ENCODE peak calls at places on chromosomes 6 and 20, in five cellular contexts. F is aorta; D is CD4-positive, CD25-positive, alpha-beta regulatory T cell; N is lower lobe of right lung; G is left lung. C is an unnamed sample.

GRCh38 chr6:147161974-147162495 is 42.2 kb upstream of the STXBP5 start:
- DNase-seq in F (no peak), D (no peak), N (no peak), G (no peak), C (no peak)

GRCh38 chr6:7425808-7426190 is 36.2 kb downstream of the RIOK1 start:
- DNase-seq in D (no peak), N (no peak), G (no peak), F (no peak), C (no peak)

GRCh38 chr6:46491789-46492547 is 719 bp upstream of the RCAN2 start:
- DNase-seq in F (peak; percentile 70), G (peak; percentile 79), D (no peak), N (peak; percentile 50), C (no peak)

GRCh38 chr6:168367285-168367720 is 47.7 kb upstream of the DACT2 start:
- DNase-seq in G (no peak), N (no peak), D (no peak), F (no peak), C (no peak)

GRCh38 chr6:14286634-14287428 is 169.3 kb downstream of the CD83 start:
- DNase-seq in D (no peak), N (no peak), F (no peak), G (no peak), C (no peak)

GRCh38 chr6:53530346-53530745 is 14.6 kb downstream of the GCLC start:
- DNase-seq in D (no peak), F (no peak), N (no peak), G (no peak), C (no peak)

GRCh38 chr20:22001886-22002285 is 296.4 kb downstream of the PAX1 start:
- DNase-seq in F (no peak), D (no peak), G (no peak), N (no peak), C (no peak)

GRCh38 chr6:84139311-84139710 is 88.1 kb downstream of the CEP162 start:
- DNase-seq in D (no peak), G (no peak), N (no peak), F (no peak), C (no peak)

GRCh38 chr6:81465859-81466258 is 286.6 kb downstream of the TENT5A start:
- DNase-seq in D (no peak), F (no peak), N (no peak), G (no peak), C (no peak)

GRCh38 chr20:18004389-18005031 is 35.7 kb downstream of the MGME1 start:
- DNase-seq in F (no peak), N (no peak), D (no peak), G (no peak), C (no peak)

GRCh38 chr6:51854876-51855275 is 232.5 kb downstream of the PKHD1 start:
- DNase-seq in D (no peak), G (peak; percentile 41), F (no peak), N (no peak), C (no peak)

GRCh38 chr6:7432391-7433207 is 43.0 kb downstream of the RIOK1 start:
- DNase-seq in N (no peak), G (no peak), D (no peak), F (no peak), C (no peak)

GRCh38 chr20:12535316-12535715 is 473.5 kb upstream of the SPTLC3 start:
- DNase-seq in N (no peak), F (no peak), G (no peak), D (no peak), C (no peak)

GRCh38 chr6:127606131-127606562 is 29.2 kb downstream of the C6orf58 start:
- DNase-seq in F (no peak), G (no peak), N (no peak), D (no peak), C (no peak)

GRCh38 chr20:38164069-38164468 is 1.0 kb downstream of the TGM2 start:
- DNase-seq in F (no peak), D (no peak), N (no peak), G (no peak), C (no peak)

GRCh38 chr6:10595731-10596664 is 74.8 kb downstream of the GCNT2 start:
- DNase-seq in N (no peak), D (no peak), G (no peak), F (no peak), C (no peak)

DNA sequence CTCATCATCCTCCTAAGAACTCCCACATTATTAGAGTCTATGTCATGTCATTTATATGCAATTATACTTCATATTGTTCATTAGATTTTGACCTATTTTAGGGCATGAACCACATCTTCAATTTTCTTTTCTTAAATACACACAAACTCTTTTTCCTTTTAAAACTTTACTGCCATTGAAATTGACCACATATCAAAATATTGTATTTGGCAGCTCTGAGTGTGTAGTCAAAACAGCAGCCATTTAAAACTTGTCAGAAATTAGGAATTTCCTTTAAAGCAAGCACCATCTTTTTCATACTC is 94.9 kb downstream of the RNGTT start:
- DNase-seq in D (no peak), G (no peak), N (no peak), F (no peak), C (no peak)
- H3K27ac ChIP-seq in D (no peak overlapping the region), G (no peak overlapping the region), N (no peak overlapping the region), F (no peak overlapping the region), C (no peak overlapping the region)

DNA sequence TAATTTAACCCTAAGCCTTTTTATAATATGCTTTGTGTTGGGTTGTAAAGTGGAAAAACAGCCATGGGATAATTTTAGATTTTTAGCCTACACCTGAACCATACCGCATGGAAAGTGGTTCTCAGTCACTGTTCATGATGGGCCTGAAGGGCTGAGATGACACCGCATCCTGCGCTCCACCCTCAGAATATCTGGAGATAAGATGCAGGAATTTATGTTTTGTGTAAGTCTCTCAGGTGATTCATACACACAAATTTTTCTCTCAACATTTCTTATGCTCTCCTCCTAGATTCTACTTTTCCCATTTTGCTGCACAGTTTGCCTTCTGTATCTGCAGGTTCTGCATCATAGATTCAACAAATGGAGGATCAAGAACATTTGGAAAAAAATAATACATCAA is 191.3 kb upstream of the PHACTR1 start:
- DNase-seq in G (no peak), N (no peak), F (no peak), D (no peak), C (no peak)
- H3K27ac ChIP-seq in G (no peak overlapping the region), N (no peak overlapping the region), F (no peak overlapping the region), D (no peak overlapping the region), C (no peak overlapping the region)

GRCh38 chr20:44447827-44448419 is 27.8 kb upstream of the TTPAL start:
- DNase-seq in G (no peak), F (no peak), N (no peak), D (no peak), C (no peak)

GRCh38 chr20:44450938-44451450 is 24.7 kb upstream of the TTPAL start:
- DNase-seq in G (no peak), F (no peak), D (no peak), N (no peak), C (no peak)

GRCh38 chr20:44450279-44450937 is 25.3 kb upstream of the TTPAL start:
- DNase-seq in D (no peak), G (no peak), F (no peak), N (no peak), C (no peak)

GRCh38 chr20:44448753-44449546 is 26.7 kb upstream of the TTPAL start:
- DNase-seq in G (no peak), F (no peak), D (no peak), N (no peak), C (no peak)

DNA sequence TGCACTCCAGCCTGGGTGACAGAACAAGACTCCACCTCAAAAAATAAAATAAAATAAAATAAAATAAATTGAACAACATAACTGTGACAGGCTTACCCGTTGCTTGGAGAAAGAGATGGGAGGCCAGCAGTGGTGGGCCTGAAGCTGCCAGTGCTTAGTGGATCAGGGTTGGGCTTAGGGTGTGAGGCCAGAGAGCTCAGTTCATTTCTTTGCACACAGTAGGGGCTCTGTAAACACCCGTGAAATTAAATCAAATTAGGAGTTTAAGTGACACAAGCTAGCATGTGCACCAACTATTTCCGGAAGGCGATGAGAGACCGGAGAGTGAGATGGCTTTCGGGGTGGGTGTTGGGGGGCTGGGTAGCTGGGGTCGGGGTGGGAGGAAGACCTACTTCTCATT is 25.8 kb upstream of the TTPAL start:
- DNase-seq in F (no peak), D (no peak), N (no peak), G (no peak), C (no peak)
- H3K27ac ChIP-seq in F (no peak overlapping the region), D (no peak overlapping the region), N (no peak overlapping the region), G (no peak overlapping the region), C (no peak overlapping the region)

GRCh38 chr6:27755768-27756167 is 156.4 kb downstream of the OR2B2 start:
- DNase-seq in F (no peak), N (no peak), G (no peak), D (no peak), C (no peak)

GRCh38 chr6:27748662-27749061 is 163.5 kb downstream of the OR2B2 start:
- DNase-seq in G (no peak), D (no peak), F (no peak), N (no peak), C (no peak)

GRCh38 chr6:27753668-27754407 is 158.4 kb downstream of the OR2B2 start:
- DNase-seq in F (peak; percentile 69), D (peak; percentile 14), N (peak; percentile 78), G (peak; percentile 89), C (no peak)

GRCh38 chr6:27754408-27754782 is 157.8 kb downstream of the OR2B2 start:
- DNase-seq in G (no peak), F (no peak), D (no peak), N (no peak), C (no peak)

DNA sequence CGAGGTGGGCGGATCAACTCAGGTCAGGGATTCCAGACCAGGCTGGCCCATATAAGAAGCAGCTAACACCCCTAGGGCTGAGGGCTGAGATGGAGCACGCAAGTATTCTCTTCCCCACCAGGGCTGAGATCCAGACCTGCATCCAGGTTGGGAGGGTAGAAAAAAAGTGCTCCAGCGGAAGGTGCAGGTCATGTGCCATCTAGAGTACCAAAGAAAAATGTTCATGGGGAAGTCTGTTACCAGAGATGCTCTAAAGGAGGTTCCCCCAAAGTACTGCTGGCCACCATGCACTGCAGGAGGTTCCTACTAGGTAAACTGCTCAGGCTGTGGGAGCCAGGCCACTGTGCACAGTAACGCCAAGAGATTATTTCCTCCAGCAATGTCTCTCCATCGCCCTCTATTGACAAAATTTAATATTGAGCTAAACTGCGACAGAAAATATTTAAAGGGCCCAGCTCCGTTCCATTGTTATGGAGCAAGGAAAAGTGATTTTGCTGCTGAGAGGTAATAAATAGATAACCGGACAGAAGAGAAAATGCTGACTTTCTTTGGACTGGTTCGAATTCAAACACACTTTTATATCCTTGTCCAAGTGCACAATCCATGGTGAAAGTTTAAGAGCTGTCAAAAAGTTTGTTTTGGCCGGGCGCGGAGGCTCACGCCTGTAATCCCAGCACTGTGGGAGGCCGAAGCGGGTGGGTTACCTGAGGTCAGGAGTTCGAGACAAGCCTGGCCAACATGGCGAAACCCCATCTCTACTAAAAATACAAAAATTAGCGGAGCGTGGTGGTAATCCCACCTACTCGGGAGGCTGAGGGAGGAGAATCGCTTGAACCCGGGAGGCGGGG is 159.9 kb downstream of the OR2B2 start:
- DNase-seq in G (peak; percentile 76), N (peak; percentile 60), F (peak; percentile 56), D (peak; percentile 78), C (no peak)
- H3K27ac ChIP-seq in G (peak overlapping the region; percentile 88), N (peak overlapping the region; percentile 78), F (no peak overlapping the region), D (peak overlapping the region; percentile 99), C (peak overlapping the region; percentile 50)